ENCODE peak calls at places on chromosome 6, in nine cellular contexts. I is CD8-positive, alpha-beta memory T cell; B is mammary epithelial cell; K is left lung; V is sigmoid colon; E is HCT116; Q is effector memory CD4-positive, alpha-beta T cell; Y is GM23248; M is body of pancreas. A is an unnamed sample.
A peak's percentile ranks its signal among the peaks of the same experiment; 100 is the strongest.

GRCh38 chr6:15481892-15482291 is 180.9 kb downstream of the DTNBP1 start:
- DNase-seq in I (no peak), B (peak; percentile 27), K (no peak), V (no peak), E (no peak), Q (no peak), Y (no peak), M (no peak), A (no peak)

GRCh38 chr6:121436966-121437756 is 1.7 kb downstream of the GJA1 start:
- DNase-seq in I (no peak), B (peak; percentile 39), K (peak; percentile 51), V (peak; percentile 75), E (no peak), Q (no peak), Y (peak; percentile 73), M (peak; percentile 50), A (no peak)

GRCh38 chr6:95545691-95546090 is 31.6 kb upstream of the MANEA start:
- DNase-seq in I (no peak), B (no peak), K (no peak), V (no peak), E (no peak), Q (no peak), Y (no peak), M (no peak), A (no peak)

GRCh38 chr6:147173675-147174339 is 30.4 kb upstream of the STXBP5 start:
- DNase-seq in I (no peak), B (no peak), K (no peak), V (no peak), E (no peak), Q (no peak), Y (no peak), M (no peak), A (no peak)

GRCh38 chr6:158474961-158475343 is 84.9 kb upstream of the TMEM181 start:
- DNase-seq in I (no peak), B (no peak), K (no peak), V (no peak), E (no peak), Q (no peak), Y (peak; percentile 42), M (peak; percentile 4), A (no peak)

GRCh38 chr6:109795994-109796555 is 105.0 kb downstream of the FIG4 start:
- DNase-seq in I (no peak), B (no peak), K (no peak), V (no peak), E (no peak), Q (no peak), Y (peak; percentile 39), M (no peak), A (no peak)

GRCh38 chr6:68059894-68060293 is 575.2 kb upstream of the ADGRB3 start:
- DNase-seq in I (no peak), B (no peak), K (no peak), V (no peak), E (no peak), Q (no peak), Y (no peak), M (no peak), A (no peak)

GRCh38 chr6:148438593-148438992 is 96.0 kb downstream of the SASH1 start:
- DNase-seq in I (no peak), B (no peak), K (no peak), V (no peak), E (no peak), Q (no peak), Y (no peak), M (no peak), A (no peak)

GRCh38 chr6:69917834-69918233 is 51.5 kb downstream of the COL19A1 start:
- DNase-seq in I (no peak), B (peak; percentile 94), K (no peak), V (no peak), E (peak; percentile 45), Q (no peak), Y (peak; percentile 87), M (no peak), A (no peak)

GRCh38 chr6:13295576-13295975 is 32.8 kb downstream of the TBC1D7 start:
- DNase-seq in I (no peak), B (no peak), K (no peak), V (no peak), E (no peak), Q (no peak), Y (no peak), M (no peak), A (no peak)

GRCh38 chr6:43271103-43271815 is 26.8 kb upstream of the SLC22A7 start:
- DNase-seq in I (no peak), B (no peak), K (no peak), V (no peak), E (no peak), Q (no peak), Y (no peak), M (no peak), A (no peak)

GRCh38 chr6:43274127-43274915 is 23.7 kb upstream of the SLC22A7 start:
- DNase-seq in I (no peak), B (no peak), K (no peak), V (no peak), E (no peak), Q (no peak), Y (no peak), M (no peak), A (no peak)

GRCh38 chr6:43269273-43270007 is 26.2 kb downstream of the TTBK1 start:
- DNase-seq in I (peak; percentile 56), B (no peak), K (no peak), V (no peak), E (no peak), Q (no peak), Y (peak; percentile 42), M (peak; percentile 62), A (no peak)

GRCh38 chr6:43273707-43274106 is 24.4 kb upstream of the SLC22A7 start:
- DNase-seq in I (no peak), B (no peak), K (no peak), V (no peak), E (no peak), Q (no peak), Y (no peak), M (no peak), A (no peak)

DNA sequence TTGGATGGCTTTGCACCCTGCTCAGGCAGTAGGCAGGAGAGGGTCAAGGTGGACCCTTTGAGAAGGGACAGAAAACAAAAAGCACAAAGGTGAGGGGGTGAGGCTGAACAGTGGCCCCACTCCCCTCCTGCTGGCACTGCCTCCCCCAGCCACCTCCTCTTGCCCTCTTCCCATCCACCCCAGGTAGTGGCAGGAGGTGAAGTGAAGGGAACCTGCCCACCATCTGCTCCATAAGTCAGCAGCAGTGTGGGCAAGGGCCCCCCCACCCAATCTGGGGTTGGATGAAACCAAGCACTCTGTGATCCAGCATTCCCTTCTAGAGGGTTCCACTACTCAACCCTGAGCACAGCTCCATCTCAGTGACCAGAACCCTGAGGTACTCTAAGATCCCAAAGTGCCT is 26.1 kb upstream of the SLC22A7 start:
- DNase-seq in I (no peak), B (no peak), K (no peak), V (no peak), E (no peak), Q (no peak), Y (no peak), M (no peak), A (no peak)
- H3K27me3 ChIP-seq in I (peaks cover 16% of the 10 kb centered on the region), B (peaks cover 6% of the 10 kb centered on the region), K (peaks cover 82% of the 10 kb centered on the region), V (no peaks in the 10 kb centered on the region), E (no peaks in the 10 kb centered on the region), Q (peaks cover 7% of the 10 kb centered on the region), Y (peaks cover 32% of the 10 kb centered on the region), M (no peaks in the 10 kb centered on the region), A (peaks cover 23% of the 10 kb centered on the region)

DNA sequence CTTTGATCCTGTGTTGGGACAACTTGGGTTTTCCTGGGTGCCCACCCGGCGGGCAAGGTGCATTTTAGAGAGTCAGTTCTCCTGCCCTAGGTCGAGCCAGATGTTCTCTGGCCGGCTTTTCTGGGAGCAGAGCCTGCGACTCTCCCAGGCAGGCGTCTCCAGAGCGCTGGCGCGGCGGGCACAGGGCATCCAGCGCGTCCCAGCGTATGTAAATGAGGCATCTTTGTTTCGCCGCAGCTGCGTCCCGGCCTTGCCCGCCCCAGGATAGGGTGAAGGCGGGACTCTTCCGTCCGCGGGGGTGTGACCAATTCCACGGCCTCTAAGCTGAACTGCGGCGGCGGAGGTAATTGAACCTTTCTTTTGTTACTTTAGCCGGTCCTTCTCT is 9.1 kb downstream of the GRIK2 start:
- DNase-seq in I (no peak), B (no peak), K (no peak), V (no peak), E (no peak), Q (no peak), Y (peak; percentile 39), M (no peak), A (no peak)
- H3K4me3 ChIP-seq in I (no peak overlapping the region), B (no peak overlapping the region), K (no peak overlapping the region), V (no peak overlapping the region), E (no peak overlapping the region), Q (no peak overlapping the region), Y (peak overlapping the region; percentile 58), M (no peak overlapping the region), A (peak overlapping the region; percentile 44)

DNA sequence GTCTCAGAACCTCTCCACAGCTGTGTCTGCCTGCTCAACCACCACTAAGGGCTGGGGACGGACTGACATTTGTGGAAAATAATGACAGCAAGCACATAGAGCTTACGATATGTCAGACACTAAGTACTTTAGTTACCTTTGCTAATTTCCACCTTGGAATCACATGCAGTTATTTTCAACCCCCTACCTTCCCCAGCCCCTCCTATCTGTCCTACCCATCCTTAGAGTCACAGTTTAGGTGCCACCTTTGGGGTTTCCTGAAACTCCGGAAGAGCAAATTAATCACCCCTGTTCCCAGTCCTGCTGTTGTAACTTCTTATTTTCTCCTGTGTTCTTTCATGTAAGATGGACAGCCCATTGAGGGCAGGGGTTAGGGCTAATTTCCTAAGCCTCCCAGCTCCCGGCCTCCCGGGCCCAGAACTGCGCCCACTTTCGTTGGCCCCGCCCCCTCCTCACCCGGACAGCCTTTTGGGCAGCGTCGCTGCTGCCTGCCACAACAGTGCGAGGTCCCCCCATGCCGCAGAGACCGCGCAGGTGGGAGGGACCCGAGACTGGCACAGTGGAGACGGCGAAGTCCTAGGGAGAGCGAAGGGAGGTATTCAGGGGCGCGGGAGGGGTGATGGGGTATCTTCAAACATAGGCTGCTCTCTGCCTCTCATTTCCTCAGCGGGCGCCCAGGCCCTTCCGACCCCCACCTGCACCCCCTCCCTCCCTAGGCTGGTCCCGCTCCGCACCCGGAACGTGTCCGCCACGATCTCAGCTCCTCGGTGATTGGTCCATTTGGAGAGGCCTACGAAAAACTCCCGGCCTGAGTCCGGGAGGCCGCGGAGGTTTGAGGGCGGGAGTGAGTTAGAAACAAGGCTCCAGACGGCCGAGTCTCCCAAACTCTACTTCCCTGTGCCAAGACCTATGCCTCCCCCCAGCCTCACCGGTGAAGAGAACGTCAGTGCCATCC is 1.1 kb downstream of the DDAH2 start:
- DNase-seq in I (no peak), B (no peak), K (no peak), V (peak; percentile 81), E (no peak), Q (no peak), Y (peak; percentile 57), M (no peak), A (no peak)
- H3K4me1 ChIP-seq in I (peaks cover 34% of the 10 kb centered on the region), B (peaks cover 16% of the 10 kb centered on the region), K (peaks cover 25% of the 10 kb centered on the region), V (peaks cover 22% of the 10 kb centered on the region), E (peaks cover 23% of the 10 kb centered on the region), Q (peaks cover 16% of the 10 kb centered on the region), Y (peaks cover 6% of the 10 kb centered on the region), M (peaks cover 27% of the 10 kb centered on the region), A (peaks cover 2% of the 10 kb centered on the region)

DNA sequence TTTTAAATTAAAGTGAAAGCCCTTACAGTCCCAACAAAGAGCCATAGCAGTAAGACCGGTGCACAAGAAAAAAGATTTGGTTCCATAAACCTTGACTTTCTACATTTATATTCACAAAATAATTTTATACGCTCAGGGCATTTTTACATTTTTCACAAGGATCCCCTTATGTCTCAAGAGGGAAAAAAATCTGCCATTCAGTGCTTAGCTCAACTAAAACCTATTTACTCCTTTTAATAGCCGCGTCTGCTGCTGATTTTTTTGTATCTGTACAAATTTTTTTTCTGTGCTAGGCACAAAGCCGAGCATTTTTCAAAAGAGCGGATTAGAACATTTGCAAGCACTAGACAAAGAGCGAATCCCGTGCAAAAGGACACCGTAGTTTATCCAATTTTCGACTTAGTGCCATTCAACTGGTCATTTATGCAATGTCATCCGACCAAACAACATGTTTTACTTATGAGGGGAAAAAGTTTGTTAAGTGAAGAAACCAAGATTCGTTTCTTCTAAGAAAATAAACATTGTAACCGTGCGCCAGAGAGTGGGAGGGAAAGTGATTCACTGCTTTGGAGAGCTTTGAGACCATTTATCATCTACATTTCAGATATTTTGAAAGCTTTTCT is 3.7 kb downstream of the TFAP2D start:
- DNase-seq in I (no peak), B (no peak), K (no peak), V (no peak), E (no peak), Q (no peak), Y (no peak), M (no peak), A (no peak)
- H3K27me3 ChIP-seq in I (no peaks in the 10 kb centered on the region), B (peaks cover 60% of the 10 kb centered on the region), K (peaks cover 91% of the 10 kb centered on the region), V (peaks cover 7% of the 10 kb centered on the region), E (no peaks in the 10 kb centered on the region), Q (peaks cover 6% of the 10 kb centered on the region), Y (peaks cover 25% of the 10 kb centered on the region), M (no peaks in the 10 kb centered on the region), A (peaks cover 87% of the 10 kb centered on the region)